ENCODE peak calls at places on chromosomes 7 and 10, in nine cellular contexts. B is NCI-H2029, T is NCI-H2081, Z is T-helper 9 cell, W is HT1080, G is neural crest cell, X is H4, L is T-helper 22 cell, C is kidney glomerular epithelial cell. J is an unnamed sample.

GRCh38 chr10:59829601-59830000 is 76.3 kb upstream of the MRLN start:
- DNase-seq in B (no peak), T (no peak), Z (no peak), W (no peak), G (no peak), X (no peak), L (no peak), C (no peak), J (no peak)

GRCh38 chr10:111990734-111991133 is 192.8 kb downstream of the GPAM start:
- DNase-seq in B (no peak), T (no peak), Z (no peak), W (no peak), G (no peak), X (no peak), L (no peak), C (no peak), J (no peak)

GRCh38 chr10:122699796-122700466 is at the start of gene C10orf120:
- DNase-seq in B (no peak), T (no peak), Z (no peak), W (no peak), G (no peak), X (no peak), L (no peak), C (no peak), J (no peak)

GRCh38 chr10:78672898-78673297 is 395.9 kb upstream of the ZMIZ1 start:
- DNase-seq in B (no peak), T (no peak), Z (no peak), W (peak; percentile 57), G (no peak), X (no peak), L (no peak), C (peak; percentile 13), J (peak; percentile 24)

GRCh38 chr7:134691820-134692705 is 45.4 kb downstream of the BPGM start:
- DNase-seq in B (no peak), T (no peak), Z (no peak), W (peak; percentile 21), G (no peak), X (peak; percentile 65), L (no peak), C (no peak), J (no peak)

GRCh38 chr10:26627320-26627719 is 70.2 kb upstream of the PDSS1 start:
- DNase-seq in B (no peak), T (no peak), Z (no peak), W (peak; percentile 7), G (no peak), X (no peak), L (no peak), C (no peak), J (no peak)

GRCh38 chr7:128726673-128727072 is 12.5 kb upstream of the CALU start:
- DNase-seq in B (no peak), T (no peak), Z (no peak), W (no peak), G (no peak), X (no peak), L (no peak), C (no peak), J (no peak)

GRCh38 chr10:63252095-63252762 is 119.1 kb downstream of the NRBF2 start:
- DNase-seq in B (no peak), T (no peak), Z (no peak), W (no peak), G (no peak), X (no peak), L (no peak), C (no peak), J (no peak)

GRCh38 chr7:113175525-113176097 is 57.3 kb upstream of the SMIM30 start:
- DNase-seq in B (no peak), T (no peak), Z (no peak), W (no peak), G (no peak), X (no peak), L (no peak), C (no peak), J (peak; percentile 5)

GRCh38 chr10:34543716-34544115 is 271.4 kb downstream of the PARD3 start:
- DNase-seq in B (no peak), T (no peak), Z (no peak), W (no peak), G (no peak), X (no peak), L (no peak), C (no peak), J (no peak)

GRCh38 chr7:27944626-27945025 is 204.7 kb downstream of the TAX1BP1 start:
- DNase-seq in B (no peak), T (no peak), Z (no peak), W (no peak), G (no peak), X (no peak), L (no peak), C (no peak), J (no peak)

GRCh38 chr7:51011710-51012350 is 229.1 kb upstream of the GRB10 start:
- DNase-seq in B (no peak), T (no peak), Z (no peak), W (no peak), G (no peak), X (no peak), L (no peak), C (peak; percentile 6), J (no peak)

GRCh38 chr7:97555845-97556431 is 175.9 kb upstream of the TAC1 start:
- DNase-seq in B (peak; percentile 74), T (peak; percentile 97), Z (no peak), W (no peak), G (no peak), X (peak; percentile 25), L (no peak), C (no peak), J (no peak)

GRCh38 chr7:36600314-36600682 is 124.0 kb downstream of the AOAH start:
- DNase-seq in B (peak; percentile 44), T (no peak), Z (no peak), W (no peak), G (no peak), X (no peak), L (no peak), C (no peak), J (no peak)

GRCh38 chr10:14822879-14823755 is 14.7 kb downstream of the CDNF start:
- DNase-seq in B (no peak), T (peak; percentile 32), Z (peak; percentile 19), W (no peak), G (no peak), X (no peak), L (no peak), C (peak; percentile 51), J (no peak)

GRCh38 chr7:155306677-155307470 is 9.2 kb downstream of the INSIG1 start:
- DNase-seq in B (no peak), T (no peak), Z (no peak), W (no peak), G (no peak), X (no peak), L (no peak), C (no peak), J (no peak)

GRCh38 chr10:67241435-67241834 is 315.6 kb downstream of the LRRTM3 start:
- DNase-seq in B (no peak), T (no peak), Z (no peak), W (no peak), G (no peak), X (no peak), L (no peak), C (no peak), J (no peak)

GRCh38 chr7:134842062-134842461 is 62.6 kb downstream of the CALD1 start:
- DNase-seq in B (no peak), T (no peak), Z (no peak), W (no peak), G (no peak), X (no peak), L (no peak), C (no peak), J (no peak)

GRCh38 chr10:43861966-43862751 is 213.5 kb upstream of the ZNF32 start:
- DNase-seq in B (no peak), T (no peak), Z (no peak), W (peak; percentile 46), G (no peak), X (peak; percentile 46), L (no peak), C (peak; percentile 97), J (peak; percentile 96)

GRCh38 chr10:95394161-95394880 is 103.5 kb upstream of the PDLIM1 start:
- DNase-seq in B (no peak), T (no peak), Z (no peak), W (peak; percentile 89), G (no peak), X (peak; percentile 68), L (no peak), C (peak; percentile 22), J (no peak)

GRCh38 chr10:63382066-63382465 is 83.7 kb downstream of the JMJD1C start:
- DNase-seq in B (no peak), T (no peak), Z (no peak), W (no peak), G (no peak), X (no peak), L (no peak), C (no peak), J (no peak)

GRCh38 chr10:122864901-122865300 is 14.5 kb downstream of the FAM24B start:
- DNase-seq in B (no peak), T (peak; percentile 4), Z (no peak), W (peak; percentile 47), G (no peak), X (no peak), L (no peak), C (no peak), J (no peak)

GRCh38 chr7:142882338-142882678 is 3.2 kb downstream of the TRPV6 start:
- DNase-seq in B (no peak), T (no peak), Z (no peak), W (no peak), G (no peak), X (no peak), L (no peak), C (no peak), J (no peak)

GRCh38 chr10:26737730-26738129 is 40.2 kb downstream of the PDSS1 start:
- DNase-seq in B (no peak), T (no peak), Z (no peak), W (no peak), G (no peak), X (no peak), L (peak; percentile 12), C (no peak), J (peak; percentile 17)

GRCh38 chr10:91683976-91684375 is 51.1 kb upstream of the PPP1R3C start:
- DNase-seq in B (no peak), T (no peak), Z (no peak), W (peak; percentile 95), G (no peak), X (no peak), L (no peak), C (peak; percentile 74), J (peak; percentile 58)

GRCh38 chr10:50431791-50432190 is 180.5 kb upstream of the ASAH2 start:
- DNase-seq in B (no peak), T (no peak), Z (no peak), W (no peak), G (no peak), X (no peak), L (no peak), C (peak; percentile 28), J (peak; percentile 64)

GRCh38 chr7:3042861-3043489 is 692 bp downstream of the CARD11 start:
- DNase-seq in B (no peak), T (no peak), Z (peak; percentile 62), W (no peak), G (no peak), X (no peak), L (peak; percentile 65), C (no peak), J (no peak)

GRCh38 chr10:89159761-89160160 is 47.4 kb downstream of the CH25H start:
- DNase-seq in B (no peak), T (no peak), Z (no peak), W (no peak), G (no peak), X (no peak), L (no peak), C (no peak), J (no peak)

J was measured in GM04504.